ENCODE peak calls at places on chromosome 9, in ten cellular contexts. K, C, L, F, S, V, A, R, N and X are unnamed samples.

GRCh38 chr9:85339337-85339736 is 402.4 kb downstream of the AGTPBP1 start:
- DNase-seq in K (no peak), S (no peak), C (no peak), L (no peak), A (no peak), V (no peak), F (no peak), R (no peak), N (no peak), X (no peak)

GRCh38 chr9:86093788-86094555 is 5.4 kb downstream of the GOLM1 start:
- DNase-seq in K (no peak), C (no peak), L (peak; percentile 12), A (no peak), S (no peak), V (no peak), R (peak; percentile 54), N (peak; percentile 80), F (no peak), X (no peak)

GRCh38 chr9:129381481-129381957 is 203.5 kb upstream of the IER5L start:
- DNase-seq in N (no peak), A (no peak), R (no peak), L (no peak), C (no peak), K (no peak), F (no peak), S (no peak), V (no peak), X (no peak)

GRCh38 chr9:12993432-12993831 is 218.6 kb downstream of the LURAP1L start:
- DNase-seq in S (no peak), N (no peak), L (no peak), V (no peak), K (no peak), A (no peak), C (no peak), R (no peak), F (no peak), X (no peak)

GRCh38 chr9:23695572-23695971 is 130.5 kb downstream of the ELAVL2 start:
- DNase-seq in A (no peak), C (no peak), R (no peak), F (no peak), V (no peak), K (no peak), S (no peak), L (no peak), N (no peak), X (no peak)

GRCh38 chr9:79384506-79384905 is 187.3 kb upstream of the TLE4 start:
- DNase-seq in R (no peak), L (no peak), F (no peak), S (peak; percentile 68), C (no peak), K (no peak), A (no peak), V (no peak), N (no peak), X (no peak)

GRCh38 chr9:113573959-113574352 is 110.4 kb downstream of the RGS3 start:
- DNase-seq in F (no peak), A (no peak), K (no peak), L (no peak), V (no peak), R (no peak), S (no peak), C (no peak), N (no peak), X (no peak)

GRCh38 chr9:81372628-81373191 is 316.6 kb downstream of the TLE1 start:
- DNase-seq in S (no peak), A (no peak), C (no peak), R (no peak), L (peak; percentile 59), K (no peak), V (peak; percentile 27), F (no peak), N (no peak), X (peak; percentile 72)

GRCh38 chr9:26292943-26293342 is 599.7 kb downstream of the CAAP1 start:
- DNase-seq in N (no peak), A (no peak), F (peak; percentile 47), S (no peak), V (no peak), R (no peak), C (no peak), K (no peak), L (no peak), X (peak; percentile 79)

GRCh38 chr9:136104488-136104800 is 9.4 kb upstream of the NACC2 start:
- DNase-seq in K (no peak), N (no peak), C (no peak), F (no peak), R (no peak), V (no peak), A (no peak), L (no peak), S (no peak), X (no peak)

GRCh38 chr9:27125030-27125429 is 16.0 kb downstream of the TEK start:
- DNase-seq in K (peak; percentile 49), F (peak; percentile 97), C (peak; percentile 29), R (no peak), S (no peak), L (peak; percentile 61), N (peak; percentile 51), A (no peak), V (no peak), X (peak; percentile 89)

GRCh38 chr9:34636791-34637355 is 714 bp downstream of the SIGMAR1 start:
- DNase-seq in K (no peak), C (no peak), R (no peak), L (no peak), F (no peak), V (no peak), A (no peak), N (no peak), S (peak; percentile 62), X (no peak)

GRCh38 chr9:100379862-100380261 is 27.1 kb upstream of the TEX10 start:
- DNase-seq in S (no peak), N (no peak), R (no peak), A (no peak), F (peak; percentile 72), V (no peak), L (no peak), C (no peak), K (no peak), X (no peak)

GRCh38 chr9:127867356-127868277 is 9.9 kb downstream of the AK1 start:
- DNase-seq in C (no peak), F (no peak), R (no peak), S (no peak), V (no peak), A (no peak), L (peak; percentile 74), N (no peak), K (no peak), X (no peak)

GRCh38 chr9:137761032-137761431 is 116.5 kb upstream of the CACNA1B start:
- DNase-seq in L (no peak), N (no peak), C (no peak), R (no peak), F (no peak), V (no peak), A (no peak), K (no peak), S (no peak), X (no peak)

GRCh38 chr9:117747571-117747970 is 43.4 kb downstream of the TLR4 start:
- DNase-seq in V (no peak), F (no peak), A (no peak), C (no peak), N (no peak), K (no peak), L (no peak), S (peak; percentile 9), R (no peak), X (no peak)

GRCh38 chr9:117744390-117744789 is 40.2 kb downstream of the TLR4 start:
- DNase-seq in R (no peak), K (no peak), F (no peak), L (no peak), N (no peak), S (no peak), V (no peak), C (no peak), A (no peak), X (no peak)

GRCh38 chr9:117745598-117745997 is 41.4 kb downstream of the TLR4 start:
- DNase-seq in R (no peak), K (no peak), F (no peak), V (no peak), N (no peak), A (no peak), S (no peak), C (no peak), L (no peak), X (no peak)

GRCh38 chr9:117746263-117746662 is 42.1 kb downstream of the TLR4 start:
- DNase-seq in V (no peak), K (no peak), A (no peak), C (no peak), L (no peak), S (no peak), R (no peak), F (no peak), N (no peak), X (no peak)

DNA sequence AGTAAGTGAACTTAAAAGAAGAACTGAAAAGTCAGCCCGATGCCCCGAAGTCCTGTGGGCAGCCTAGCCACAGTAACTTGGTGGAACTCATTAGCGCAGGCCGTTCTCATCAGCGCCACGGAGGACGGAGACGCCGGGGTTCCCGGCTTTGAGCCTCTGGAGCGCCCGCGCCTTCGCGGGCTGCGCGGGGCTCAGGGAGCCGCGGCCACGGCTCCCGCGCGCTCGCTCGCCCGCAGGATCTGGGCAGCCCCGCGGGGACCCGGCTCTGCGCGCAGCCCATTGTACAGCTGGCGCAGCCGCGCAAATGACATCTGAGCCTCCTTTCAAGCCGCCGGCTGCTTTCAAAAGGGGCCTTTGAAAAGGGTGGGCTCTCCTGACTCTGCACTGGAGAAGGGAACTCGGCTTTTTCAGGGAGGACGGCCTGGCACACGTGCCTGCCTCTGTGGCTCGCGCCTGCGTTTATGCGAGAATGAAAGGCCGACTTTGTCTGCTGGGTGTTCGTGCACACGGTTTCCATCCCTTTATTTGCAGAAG is 40.7 kb downstream of the TLR4 start:
- DNase-seq in N (peak; percentile 52), S (no peak), R (no peak), C (no peak), F (peak; percentile 47), K (no peak), A (peak; percentile 26), V (no peak), L (no peak), X (peak; percentile 18)
- H3K4me3 ChIP-seq in N (no peak overlapping the region), S (no peak overlapping the region), R (peak overlapping the region; percentile 20), C (no peak overlapping the region), F (peak overlapping the region; percentile 70), K (no peak overlapping the region), A (peak overlapping the region; percentile 15), V (peak overlapping the region; percentile 45), L (peak overlapping the region; percentile 57), X (peak overlapping the region; percentile 17)

GRCh38 chr9:111542497-111543254 is 17.7 kb downstream of the ZNF483 start:
- DNase-seq in N (no peak), R (no peak), V (no peak), S (no peak), A (no peak), K (no peak), C (no peak), F (no peak), L (no peak), X (no peak)
- H3K9me3 ChIP-seq in N (peaks cover 3% of the 10 kb centered on the region), R (peaks cover 54% of the 10 kb centered on the region), V (peaks cover 100% of the 10 kb centered on the region), S (peaks cover 49% of the 10 kb centered on the region), A (peaks cover 14% of the 10 kb centered on the region), K (peaks cover 16% of the 10 kb centered on the region), C (peaks cover 11% of the 10 kb centered on the region), F (peaks cover 25% of the 10 kb centered on the region), L (peaks cover 95% of the 10 kb centered on the region), X (peaks cover 59% of the 10 kb centered on the region)

GRCh38 chr9:35743880-35744518 is 5.0 kb downstream of the GBA2 start:
- DNase-seq in L (no peak), A (no peak), F (no peak), S (no peak), R (peak; percentile 30), C (no peak), N (no peak), V (no peak), K (no peak), X (no peak)
- H3K36me3 ChIP-seq in L (peaks cover 33% of the 10 kb centered on the region), A (peaks cover 52% of the 10 kb centered on the region), F (peaks cover 17% of the 10 kb centered on the region), S (peaks cover 35% of the 10 kb centered on the region), R (peaks cover 8% of the 10 kb centered on the region), C (peaks cover 55% of the 10 kb centered on the region), N (peaks cover 61% of the 10 kb centered on the region), V (peaks cover 49% of the 10 kb centered on the region), K (peaks cover 34% of the 10 kb centered on the region), X (peaks cover 95% of the 10 kb centered on the region)

GRCh38 chr9:19788614-19789271 is at the start of gene SLC24A2:
- DNase-seq in C (peak; percentile 19), K (no peak), R (no peak), F (no peak), L (no peak), A (peak; percentile 40), V (no peak), S (no peak), N (no peak), X (peak; percentile 14)
- H3K4me3 ChIP-seq in C (no peak within 1 kb of the TSS), K (no peak within 1 kb of the TSS), R (no peak within 1 kb of the TSS), F (no peak within 1 kb of the TSS), L (peak within 1 kb of the TSS; percentile 45), A (peak within 1 kb of the TSS; percentile 28), V (peak within 1 kb of the TSS; percentile 18), S (no peak within 1 kb of the TSS), N (no peak within 1 kb of the TSS), X (no peak within 1 kb of the TSS)